ENCODE peak calls at places on chromosomes 6 and 20, in six cellular contexts. H, I, V, M, W and F are unnamed samples.

GRCh38 chr6:149680490-149680889 is 32.0 kb upstream of the KATNA1 start:
- DNase-seq in H (no peak), I (no peak), V (no peak), M (no peak), W (no peak), F (no peak)

GRCh38 chr6:4059115-4059777 is 19.7 kb downstream of the FAM217A start:
- DNase-seq in H (no peak), I (no peak), V (peak; percentile 9), M (no peak), W (no peak), F (no peak)

GRCh38 chr6:156599977-156600647 is 177.1 kb upstream of the ARID1B start:
- DNase-seq in H (no peak), I (no peak), V (no peak), M (peak; percentile 22), W (no peak), F (no peak)

GRCh38 chr6:153031335-153031955 is 28.9 kb upstream of the MTRF1L start:
- DNase-seq in H (no peak), I (no peak), V (no peak), M (no peak), W (no peak), F (no peak)

GRCh38 chr6:56840467-56841371 is 114.2 kb upstream of the BEND6 start:
- DNase-seq in H (peak; percentile 66), I (no peak), V (no peak), M (no peak), W (no peak), F (no peak)

GRCh38 chr6:20718705-20719653 is 184.7 kb downstream of the CDKAL1 start:
- DNase-seq in H (no peak), I (no peak), V (no peak), M (no peak), W (no peak), F (no peak)

GRCh38 chr20:52937701-52938100 is 34.5 kb upstream of the TSHZ2 start:
- DNase-seq in H (no peak), I (no peak), V (no peak), M (no peak), W (no peak), F (no peak)

GRCh38 chr20:62980970-62981369 is 25.8 kb downstream of the BHLHE23 start:
- DNase-seq in H (peak; percentile 80), I (no peak), V (no peak), M (no peak), W (no peak), F (peak; percentile 20)

GRCh38 chr6:15358579-15359327 is 112.9 kb downstream of the JARID2 start:
- DNase-seq in H (no peak), I (no peak), V (no peak), M (no peak), W (no peak), F (no peak)

GRCh38 chr6:121748850-121749249 is 313.4 kb downstream of the GJA1 start:
- DNase-seq in H (peak; percentile 23), I (no peak), V (no peak), M (no peak), W (no peak), F (no peak)

GRCh38 chr6:104118274-104118673 is 741.4 kb downstream of the HACE1 start:
- DNase-seq in H (no peak), I (no peak), V (no peak), M (no peak), W (no peak), F (no peak)

GRCh38 chr6:125904871-125905270 is 51.7 kb upstream of the HINT3 start:
- DNase-seq in H (no peak), I (no peak), V (no peak), M (no peak), W (no peak), F (no peak)

GRCh38 chr20:43681991-43682410 is 15.1 kb downstream of the MYBL2 start:
- DNase-seq in H (peak; percentile 66), I (no peak), V (no peak), M (no peak), W (no peak), F (peak; percentile 90)

GRCh38 chr6:42165016-42165415 is 8.1 kb upstream of the GUCA1A start:
- DNase-seq in H (no peak), I (no peak), V (no peak), M (no peak), W (no peak), F (no peak)

GRCh38 chr6:167647750-167648470 is 178.8 kb upstream of the AFDN start:
- DNase-seq in H (no peak), I (peak; percentile 22), V (no peak), M (no peak), W (no peak), F (no peak)

GRCh38 chr6:24865161-24865560 is 66.4 kb upstream of the ARMH2 start:
- DNase-seq in H (no peak), I (no peak), V (no peak), M (peak; percentile 35), W (no peak), F (no peak)

GRCh38 chr6:110528051-110528929 is 51.9 kb upstream of the SLC22A16 start:
- DNase-seq in H (peak; percentile 80), I (no peak), V (no peak), M (peak; percentile 73), W (no peak), F (peak; percentile 43)

GRCh38 chr20:57756213-57756612 is 46.4 kb upstream of the PMEPA1 start:
- DNase-seq in H (no peak), I (no peak), V (no peak), M (no peak), W (no peak), F (no peak)

GRCh38 chr6:68326762-68327161 is 308.3 kb upstream of the ADGRB3 start:
- DNase-seq in H (no peak), I (no peak), V (no peak), M (no peak), W (no peak), F (no peak)

GRCh38 chr6:70474751-70475150 is 61.4 kb downstream of the FAM135A start:
- DNase-seq in H (no peak), I (no peak), V (peak; percentile 15), M (no peak), W (no peak), F (no peak)

GRCh38 chr20:35611482-35611881 is 4.1 kb upstream of the SPAG4 start:
- DNase-seq in H (no peak), I (no peak), V (no peak), M (no peak), W (no peak), F (peak; percentile 74)

GRCh38 chr20:13478366-13478765 is 160.4 kb downstream of the TASP1 start:
- DNase-seq in H (no peak), I (no peak), V (no peak), M (no peak), W (no peak), F (no peak)

GRCh38 chr20:48294942-48295341 is 509.7 kb upstream of the SULF2 start:
- DNase-seq in H (no peak), I (no peak), V (no peak), M (no peak), W (no peak), F (no peak)

GRCh38 chr6:46486186-46486585 is 5.1 kb downstream of the RCAN2 start:
- DNase-seq in H (no peak), I (no peak), V (no peak), M (no peak), W (no peak), F (no peak)

GRCh38 chr6:20746805-20747204 is 212.5 kb downstream of the CDKAL1 start:
- DNase-seq in H (no peak), I (no peak), V (no peak), M (no peak), W (no peak), F (no peak)

GRCh38 chr20:10253750-10254149 is 35.1 kb downstream of the SNAP25 start:
- DNase-seq in H (no peak), I (no peak), V (no peak), M (no peak), W (no peak), F (no peak)

GRCh38 chr6:54595844-54596243 is 250.7 kb upstream of the FAM83B start:
- DNase-seq in H (no peak), I (no peak), V (no peak), M (no peak), W (no peak), F (no peak)

GRCh38 chr6:15538766-15539165 is 124.1 kb downstream of the DTNBP1 start:
- DNase-seq in H (no peak), I (no peak), V (no peak), M (no peak), W (no peak), F (no peak)

GRCh38 chr20:46118481-46119020 is 437 bp downstream of the CD40 start:
- DNase-seq in H (no peak), I (peak; percentile 72), V (no peak), M (peak; percentile 35), W (peak; percentile 50), F (peak; percentile 75)
- H3K4me3 ChIP-seq in H (no peak overlapping the region), I (peak overlapping the region; percentile 47), V (peak overlapping the region; percentile 72), M (peak overlapping the region; percentile 28), W (peak overlapping the region; percentile 63), F (peak overlapping the region; percentile 65)

DNA sequence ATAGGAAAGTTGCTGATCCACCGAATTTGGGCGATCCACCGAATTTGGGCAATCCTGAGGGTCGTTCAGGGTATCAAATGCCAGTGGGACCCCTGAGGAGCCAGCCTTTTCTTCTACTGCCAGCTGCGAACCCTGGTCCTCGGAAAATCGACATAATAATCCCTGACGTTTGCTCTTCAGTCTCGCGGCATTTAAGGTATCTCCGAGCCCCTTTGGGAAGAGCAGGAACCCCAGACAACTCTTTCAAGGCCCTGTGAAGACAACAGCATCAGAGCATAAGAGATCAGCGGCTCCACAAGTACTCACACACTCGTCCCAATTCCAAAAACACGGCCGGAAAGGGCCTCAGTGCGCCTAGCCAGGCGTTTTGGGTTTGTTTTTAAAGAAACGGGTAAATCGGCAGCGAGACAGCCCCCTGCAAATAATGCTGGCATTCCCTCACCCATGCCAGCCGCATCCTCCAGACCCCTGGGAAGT is 998 bp downstream of the SIM1 start:
- DNase-seq in H (peak; percentile 37), I (no peak), V (no peak), M (no peak), W (no peak), F (no peak)
- H3K9me3 ChIP-seq in H (no peaks in the 10 kb centered on the region), I (no peaks in the 10 kb centered on the region), V (no peaks in the 10 kb centered on the region), M (no peaks in the 10 kb centered on the region), W (no peaks in the 10 kb centered on the region), F (no peaks in the 10 kb centered on the region)

DNA sequence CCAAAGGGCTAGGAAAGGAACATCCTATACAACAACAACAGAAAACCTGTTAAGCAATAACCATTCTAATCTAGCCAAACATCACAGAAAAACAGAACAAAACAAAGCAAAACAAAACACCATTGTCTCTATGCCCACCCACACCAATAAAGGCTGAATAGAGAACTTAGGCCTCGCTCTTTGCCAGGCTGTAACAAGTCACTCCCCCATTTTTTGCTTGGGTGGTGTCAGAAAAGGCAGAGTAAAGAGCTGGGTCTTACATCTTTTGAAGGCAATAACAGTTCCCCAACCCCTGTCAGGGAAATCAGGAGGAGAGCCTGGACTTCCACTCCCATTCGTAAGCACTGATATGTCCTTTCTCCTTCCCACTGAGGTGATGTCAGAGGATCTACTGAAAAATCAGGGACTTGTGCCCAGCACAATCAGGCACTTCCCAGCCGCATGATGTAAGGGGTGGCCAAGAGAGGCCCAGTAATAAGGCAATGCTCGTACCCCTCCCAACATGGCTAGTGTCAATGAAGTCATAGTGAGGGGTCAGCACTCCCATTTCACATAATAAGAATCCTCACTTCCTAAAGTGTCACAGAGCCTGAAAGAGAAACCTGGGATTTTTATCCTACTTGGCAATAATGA is 31.0 kb downstream of the THEMIS start:
- DNase-seq in H (no peak), I (no peak), V (no peak), M (no peak), W (no peak), F (no peak)
- H3K4me3 ChIP-seq in H (no peak overlapping the region), I (no peak overlapping the region), V (no peak overlapping the region), M (no peak overlapping the region), W (no peak overlapping the region), F (no peak overlapping the region)

GRCh38 chr6:71808865-71809264 is 77.5 kb upstream of the RIMS1 start:
- DNase-seq in H (no peak), I (no peak), V (no peak), M (no peak), W (no peak), F (no peak)

GRCh38 chr6:71810880-71811279 is 75.5 kb upstream of the RIMS1 start:
- DNase-seq in H (no peak), I (no peak), V (no peak), M (no peak), W (no peak), F (no peak)
- H3K9me3 ChIP-seq in H (no peaks in the 10 kb centered on the region), I (peaks cover 15% of the 10 kb centered on the region), V (peaks cover 3% of the 10 kb centered on the region), M (no peaks in the 10 kb centered on the region), W (no peaks in the 10 kb centered on the region), F (peaks cover 2% of the 10 kb centered on the region)